ENCODE peak calls at places on chromosomes 3 and 15, in four cellular contexts. U is SJSA1, N is neural progenitor cell, Y is tibial nerve. H is an unnamed sample.

GRCh38 chr3:15812183-15812582 is 14.4 kb upstream of the ANKRD28 start:
- DNase-seq in N (no peak), U (no peak), Y (no peak), H (no peak)

GRCh38 chr3:85183390-85183789 is 224.6 kb downstream of the CADM2 start:
- DNase-seq in U (no peak), Y (no peak), N (no peak), H (no peak)

GRCh38 chr3:128875556-128876120 is 3.8 kb upstream of the ACAD9 start:
- DNase-seq in N (peak; percentile 78), Y (no peak), U (no peak), H (no peak)

GRCh38 chr3:136955813-136956212 is 2.0 kb upstream of the IL20RB start:
- DNase-seq in Y (no peak), U (peak; percentile 74), N (no peak), H (no peak)

GRCh38 chr3:119352863-119353527 is 58.8 kb downstream of the ARHGAP31 start:
- DNase-seq in Y (no peak), N (no peak), U (no peak), H (no peak)

GRCh38 chr15:92142242-92143232 is 251.1 kb upstream of the ST8SIA2 start:
- DNase-seq in U (no peak), N (no peak), Y (no peak), H (no peak)

GRCh38 chr15:88704791-88705768 is 66.3 kb downstream of the ISG20 start:
- DNase-seq in Y (peak; percentile 51), N (peak; percentile 62), U (no peak), H (no peak)

GRCh38 chr3:24475945-24476344 is 18.7 kb downstream of the THRB start:
- DNase-seq in N (no peak), Y (no peak), U (no peak), H (no peak)

GRCh38 chr3:153142961-153143360 is 19.1 kb upstream of the RAP2B start:
- DNase-seq in U (no peak), N (no peak), Y (no peak), H (no peak)

GRCh38 chr3:153137626-153138025 is 24.4 kb upstream of the RAP2B start:
- DNase-seq in U (no peak), Y (no peak), N (no peak), H (no peak)

DNA sequence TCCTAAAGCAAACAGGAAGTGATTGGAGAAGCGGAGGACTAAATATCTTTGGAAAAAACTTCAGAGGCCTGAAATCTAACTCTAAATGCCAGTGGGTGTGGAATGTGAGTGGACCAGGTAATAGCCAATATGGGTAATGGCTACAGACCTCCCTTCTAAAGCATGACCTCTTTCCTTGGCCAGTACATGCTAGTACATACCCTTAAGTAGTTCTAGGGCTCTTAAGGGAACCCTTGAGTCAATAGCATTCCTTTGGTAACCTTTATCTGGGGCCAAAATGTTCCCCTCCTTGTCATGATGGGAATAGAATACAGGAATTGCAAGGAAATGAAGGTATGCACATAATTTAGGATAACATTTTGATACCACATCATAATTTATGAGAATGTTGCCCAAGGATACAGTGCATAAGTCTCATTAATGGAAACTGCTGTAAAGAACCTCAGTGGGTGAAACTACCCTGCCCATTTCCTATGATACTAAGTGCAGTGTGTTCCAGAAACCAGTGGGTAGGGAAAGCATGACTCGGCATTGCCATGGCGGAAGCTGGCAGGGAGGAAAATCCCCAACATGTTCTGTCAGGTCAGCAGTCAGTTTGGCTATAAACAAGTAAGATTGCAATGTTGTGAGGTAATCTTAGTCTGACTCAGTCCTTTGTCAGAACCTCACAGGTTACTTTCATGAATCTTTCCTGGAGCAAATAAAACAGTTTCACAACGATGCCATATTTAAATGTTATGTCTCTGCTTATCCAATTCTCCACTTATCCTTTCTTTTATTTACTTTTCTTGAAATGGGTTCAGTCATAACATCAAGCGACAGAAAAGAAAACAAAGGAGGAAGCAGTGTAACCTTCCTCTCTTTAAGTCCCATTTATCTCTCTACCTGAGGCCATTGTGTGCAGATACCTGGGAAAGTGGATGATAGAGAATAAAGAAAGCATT is 23.5 kb upstream of the RAP2B start:
- DNase-seq in N (no peak), U (peak; percentile 89), Y (no peak), H (peak; percentile 90)
- H3K27ac ChIP-seq in N (no peak overlapping the region), U (peak overlapping the region; percentile 95), Y (no peak overlapping the region), H (peak overlapping the region; percentile 92)

GRCh38 chr15:41881925-41882688 is 11.7 kb downstream of the SPTBN5 start:
- DNase-seq in N (peak; percentile 65), U (no peak), Y (no peak), H (no peak)
- H3K4me3 ChIP-seq in N (peak overlapping the region; percentile 51), U (no peak overlapping the region), Y (peak overlapping the region; percentile 9), H (no peak overlapping the region)

GRCh38 chr3:158108596-158108995 is 1.3 kb upstream of the RSRC1 start:
- DNase-seq in U (no peak), Y (no peak), N (no peak), H (no peak)

GRCh38 chr3:158110658-158111018 is 749 bp downstream of the RSRC1 start:
- DNase-seq in N (no peak), U (no peak), Y (no peak), H (no peak)

GRCh38 chr3:158111861-158112260 is 2.0 kb downstream of the RSRC1 start:
- DNase-seq in U (no peak), N (no peak), Y (no peak), H (no peak)

GRCh38 chr3:158109295-158109803 is 540 bp upstream of the RSRC1 start:
- DNase-seq in U (no peak), Y (no peak), N (peak; percentile 39), H (no peak)

GRCh38 chr3:158109804-158110657 is at the start of gene RSRC1:
- DNase-seq in Y (peak; percentile 66), U (peak; percentile 83), N (peak; percentile 94), H (peak; percentile 85)
- H3K27ac ChIP-seq in Y (peak within 1 kb of the TSS; percentile 27), U (peak within 1 kb of the TSS; percentile 73), N (no peak within 1 kb of the TSS), H (peak within 1 kb of the TSS; percentile 75)

GRCh38 chr15:86541540-86541939 is 461.9 kb downstream of the AGBL1 start:
- DNase-seq in U (no peak), N (no peak), Y (no peak), H (no peak)
- H3K4me3 ChIP-seq in U (no peak overlapping the region), N (no peak overlapping the region), Y (no peak overlapping the region), H (no peak overlapping the region)

GRCh38 chr3:151550642-151551041 is 89.8 kb upstream of the IGSF10 start:
- DNase-seq in N (no peak), Y (no peak), U (no peak), H (no peak)
- H3K27ac ChIP-seq in N (no peak overlapping the region), Y (no peak overlapping the region), U (no peak overlapping the region), H (peak overlapping the region; percentile 77)

GRCh38 chr3:175648939-175649338 is 789.8 kb downstream of the NAALADL2 start:
- DNase-seq in Y (no peak), N (no peak), U (no peak), H (no peak)

GRCh38 chr3:175656451-175656850 is 797.3 kb downstream of the NAALADL2 start:
- DNase-seq in Y (no peak), N (no peak), U (no peak), H (no peak)

GRCh38 chr3:175646865-175647264 is 787.7 kb downstream of the NAALADL2 start:
- DNase-seq in N (no peak), U (no peak), Y (no peak), H (no peak)

GRCh38 chr3:175655366-175655765 is 796.2 kb downstream of the NAALADL2 start:
- DNase-seq in Y (no peak), U (no peak), N (no peak), H (no peak)

DNA sequence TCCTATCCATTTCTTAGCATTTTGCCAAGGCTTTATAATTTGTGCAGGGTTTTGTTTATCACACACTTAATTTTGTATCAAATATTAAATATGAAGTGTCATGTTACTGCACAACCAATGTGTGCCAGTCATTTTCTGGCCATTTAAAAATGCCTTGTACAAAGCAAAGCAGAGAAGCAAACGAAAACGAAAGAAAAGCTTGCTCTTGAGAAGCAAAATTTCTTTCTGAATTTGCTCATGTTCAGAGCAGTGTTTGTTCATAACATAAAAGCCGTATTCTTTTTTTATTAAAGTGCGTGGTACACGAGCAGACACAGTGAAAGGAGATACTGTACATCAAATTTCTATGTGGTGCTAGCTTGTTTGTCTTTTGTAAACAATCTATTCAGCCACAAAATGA is 792.6 kb downstream of the NAALADL2 start:
- DNase-seq in N (no peak), Y (no peak), U (no peak), H (no peak)
- H3K4me3 ChIP-seq in N (no peak overlapping the region), Y (no peak overlapping the region), U (no peak overlapping the region), H (no peak overlapping the region)

H was measured in breast epithelium.